ENCODE peak calls at places on chromosomes 3 and 15, in nine cellular contexts. C is substantia nigra; B is cardiac fibroblast; N is anterior cingulate cortex; I is ELF-1; K is upper lobe of right lung; R is CD8-positive, alpha-beta T cell; W is stimulated activated effector memory CD8-positive, alpha-beta T cell treated with anti-CD3 and anti-CD28 coated beads, Interleukin-12 subunit alpha, Interleukin-12 subunit beta, amount 100 ng/mL, for 72 hours; O is esophagus squamous epithelium. D is an unnamed sample.

GRCh38 chr15:96327155-96327741 is 3.3 kb upstream of the NR2F2 start:
- DNase-seq in C (no peak), B (peak; percentile 95), N (no peak), I (peak; percentile 64), K (no peak), R (no peak), W (no peak), O (no peak), D (no peak)

GRCh38 chr3:72100062-72100511 is 315.1 kb upstream of the PROK2 start:
- DNase-seq in C (no peak), B (no peak), N (no peak), I (peak; percentile 34), K (no peak), R (no peak), W (no peak), O (no peak), D (no peak)

GRCh38 chr3:111915905-111916304 is 56.8 kb downstream of the PHLDB2 start:
- DNase-seq in C (no peak), B (no peak), N (no peak), I (no peak), K (no peak), R (no peak), W (no peak), O (no peak), D (no peak)

GRCh38 chr3:51975857-51976549 is 1.1 kb downstream of the ABHD14A start:
- DNase-seq in C (peak; percentile 27), B (peak; percentile 50), N (peak; percentile 69), I (peak; percentile 54), K (peak; percentile 88), R (no peak), W (no peak), O (no peak), D (peak; percentile 81)

GRCh38 chr3:44136421-44136820 is 105.3 kb upstream of the TOPAZ1 start:
- DNase-seq in C (no peak), B (no peak), N (no peak), I (no peak), K (no peak), R (no peak), W (no peak), O (no peak), D (no peak)

GRCh38 chr3:41200669-41201021 is 1.3 kb downstream of the CTNNB1 start:
- DNase-seq in C (no peak), B (peak; percentile 57), N (no peak), I (peak; percentile 35), K (no peak), R (peak; percentile 50), W (peak; percentile 56), O (no peak), D (peak; percentile 65)

GRCh38 chr3:38031022-38031994 is 1.9 kb upstream of the PLCD1 start:
- DNase-seq in C (no peak), B (peak; percentile 28), N (no peak), I (no peak), K (peak; percentile 89), R (no peak), W (peak; percentile 67), O (no peak), D (no peak)

GRCh38 chr3:109278141-109278540 is 38.2 kb downstream of the DPPA2 start:
- DNase-seq in C (no peak), B (no peak), N (no peak), I (no peak), K (no peak), R (no peak), W (no peak), O (no peak), D (no peak)

GRCh38 chr3:112740800-112741199 is 99.9 kb upstream of the CCDC80 start:
- DNase-seq in C (no peak), B (no peak), N (no peak), I (no peak), K (no peak), R (no peak), W (no peak), O (no peak), D (no peak)

GRCh38 chr15:71386448-71387236 is 271.4 kb downstream of the THSD4 start:
- DNase-seq in C (no peak), B (peak; percentile 22), N (no peak), I (peak; percentile 82), K (no peak), R (no peak), W (no peak), O (no peak), D (no peak)

GRCh38 chr3:128170866-128171516 is 17.7 kb downstream of the EEFSEC start:
- DNase-seq in C (no peak), B (peak; percentile 85), N (no peak), I (peak; percentile 73), K (no peak), R (no peak), W (no peak), O (no peak), D (peak; percentile 91)

GRCh38 chr15:57216288-57216687 is 160.0 kb upstream of the CGNL1 start:
- DNase-seq in C (no peak), B (peak; percentile 85), N (no peak), I (no peak), K (no peak), R (no peak), W (no peak), O (no peak), D (peak; percentile 48)

GRCh38 chr15:40838756-40839155 is 5.1 kb upstream of the SPINT1 start:
- DNase-seq in C (no peak), B (no peak), N (no peak), I (no peak), K (no peak), R (no peak), W (no peak), O (no peak), D (no peak)

GRCh38 chr3:13495921-13496723 is 16.0 kb downstream of the HDAC11 start:
- DNase-seq in C (peak; percentile 39), B (peak; percentile 84), N (peak; percentile 69), I (peak; percentile 88), K (peak; percentile 82), R (peak; percentile 78), W (peak; percentile 81), O (no peak), D (peak; percentile 89)